ENCODE peak calls at places on chromosome 13, in seven cellular contexts. L is RWPE1, T is body of pancreas, V is GM06990, K is tibial nerve, N is fibroblast of mammary gland, S is mammary epithelial cell. M is an unnamed sample.

GRCh38 chr13:80371840-80372509 is 31.0 kb upstream of the SPRY2 start:
- DNase-seq in L (no peak), T (no peak), V (no peak), K (no peak), N (no peak), S (no peak), M (no peak)

GRCh38 chr13:44365008-44365407 is 8.6 kb upstream of the SERP2 start:
- DNase-seq in L (peak; percentile 28), T (no peak), V (no peak), K (no peak), N (peak; percentile 84), S (peak; percentile 80), M (no peak)

GRCh38 chr13:46614582-46614981 is 61.6 kb downstream of the LRCH1 start:
- DNase-seq in L (peak; percentile 48), T (no peak), V (no peak), K (no peak), N (peak; percentile 91), S (no peak), M (no peak)

GRCh38 chr13:50170447-50171037 is 155.3 kb downstream of the KCNRG start:
- DNase-seq in L (peak; percentile 26), T (no peak), V (no peak), K (no peak), N (peak; percentile 42), S (peak; percentile 26), M (no peak)

GRCh38 chr13:99751517-99752199 is 219.9 kb downstream of the ZIC5 start:
- DNase-seq in L (no peak), T (no peak), V (no peak), K (no peak), N (no peak), S (no peak), M (no peak)

GRCh38 chr13:48194392-48194754 is 38.6 kb upstream of the ITM2B start:
- DNase-seq in L (no peak), T (no peak), V (no peak), K (no peak), N (no peak), S (peak; percentile 63), M (no peak)

GRCh38 chr13:65497265-65497664 is 1732.9 kb downstream of the PCDH9 start:
- DNase-seq in L (no peak), T (no peak), V (no peak), K (no peak), N (no peak), S (no peak), M (no peak)

GRCh38 chr13:29137995-29138394 is 317.9 kb downstream of the MTUS2 start:
- DNase-seq in L (no peak), T (no peak), V (no peak), K (no peak), N (no peak), S (no peak), M (no peak)

GRCh38 chr13:33411312-33411711 is 125.8 kb upstream of the STARD13 start:
- DNase-seq in L (no peak), T (no peak), V (no peak), K (no peak), N (no peak), S (no peak), M (peak; percentile 9)

GRCh38 chr13:39527961-39528720 is 74.9 kb downstream of the LHFPL6 start:
- DNase-seq in L (peak; percentile 88), T (no peak), V (no peak), K (no peak), N (peak; percentile 96), S (peak; percentile 79), M (no peak)

GRCh38 chr13:63864171-63864902 is 2448.7 kb upstream of the PCDH20 start:
- DNase-seq in L (no peak), T (no peak), V (no peak), K (no peak), N (peak; percentile 4), S (no peak), M (no peak)

GRCh38 chr13:73406454-73406853 is 347.6 kb downstream of the KLF5 start:
- DNase-seq in L (no peak), T (no peak), V (no peak), K (no peak), N (no peak), S (peak; percentile 39), M (no peak)

GRCh38 chr13:20128459-20128927 is 32.4 kb downstream of the GJA3 start:
- DNase-seq in L (no peak), T (peak; percentile 59), V (no peak), K (no peak), N (no peak), S (no peak), M (no peak)
- TF ChIP-seq CTCF in L (peak; percentile 47), T (peak; percentile 74), V (peak; percentile 58), K (no peak), N (no peak), S (no peak), M (no peak)

GRCh38 chr13:84132491-84132890 is 250.2 kb upstream of the SLITRK1 start:
- DNase-seq in L (no peak), T (no peak), V (no peak), K (no peak), N (no peak), S (no peak), M (no peak)
- TF ChIP-seq CTCF in L (no peak), T (no peak), V (no peak), K (no peak), N (no peak), S (no peak), M (no peak)

DNA sequence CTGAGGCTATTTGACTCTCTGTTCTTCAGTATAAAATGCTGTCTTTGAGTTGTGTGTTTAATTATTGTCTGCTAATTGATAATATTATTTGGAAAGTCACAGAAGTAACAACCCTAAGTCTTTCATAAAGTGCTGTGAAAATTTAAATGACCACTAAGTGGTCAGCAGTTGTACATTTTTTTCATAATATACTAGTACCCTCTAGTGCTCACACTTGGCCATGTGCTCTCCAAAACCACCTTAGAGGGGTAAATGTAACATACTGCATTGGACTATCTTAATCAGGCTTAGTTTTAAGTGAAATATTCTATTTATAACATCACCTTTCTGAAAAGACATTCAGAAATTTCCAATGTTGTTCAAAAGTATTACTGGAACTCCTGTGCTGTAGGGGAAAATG is 745.3 kb downstream of the GPC5 start:
- DNase-seq in L (no peak), T (no peak), V (no peak), K (no peak), N (no peak), S (no peak), M (no peak)
- TF ChIP-seq CTCF in L (no peak), T (no peak), V (no peak), K (no peak), N (no peak), S (no peak), M (no peak)

GRCh38 chr13:53151692-53152421 is 123.2 kb downstream of the OLFM4 start:
- DNase-seq in L (peak; percentile 3), T (peak; percentile 64), V (peak; percentile 38), K (peak; percentile 65), N (peak; percentile 50), S (no peak), M (peak; percentile 71)
- TF ChIP-seq CTCF in L (peak; percentile 52), T (peak; percentile 76), V (peak; percentile 90), K (peak; percentile 70), N (peak; percentile 84), S (peak; percentile 68), M (peak; percentile 88)

DNA sequence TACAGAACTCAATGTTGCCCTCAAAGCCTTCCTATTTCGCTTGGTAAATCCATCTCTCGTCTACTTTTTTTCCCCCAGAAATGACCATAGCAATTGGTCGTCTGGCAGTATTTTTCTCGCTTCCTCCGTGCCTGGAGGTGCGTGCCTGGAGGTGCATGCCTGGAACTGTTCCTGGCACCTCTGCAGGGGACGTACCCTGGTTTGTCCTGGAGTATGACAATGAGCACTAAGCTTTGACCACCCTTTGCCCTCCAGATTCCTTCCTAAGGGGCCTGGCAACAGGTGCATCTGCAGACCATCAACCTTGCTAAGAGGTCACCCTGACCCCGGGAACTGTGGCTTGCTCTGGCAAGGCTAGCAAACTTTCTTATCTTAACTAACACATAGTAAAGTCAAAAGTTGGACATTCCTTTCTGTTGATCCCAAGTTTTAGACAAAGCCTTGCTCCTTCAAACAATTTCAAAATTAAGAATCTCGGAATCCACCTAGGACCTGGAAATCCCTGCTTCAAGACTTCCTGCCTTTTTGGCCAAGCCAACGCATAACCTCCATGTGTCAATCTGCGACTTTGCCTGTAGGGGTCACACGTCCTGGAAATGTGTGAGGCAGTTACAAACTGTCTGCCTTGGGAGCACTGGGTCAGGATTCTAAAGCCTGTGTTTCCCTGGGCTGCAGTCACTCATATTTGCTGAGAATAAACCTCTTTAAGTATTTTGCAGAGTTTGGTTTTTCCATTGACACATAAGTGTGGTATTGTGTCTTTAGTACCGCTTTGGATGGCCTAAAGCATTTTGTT is 28.8 kb upstream of the TUBGCP3 start:
- DNase-seq in L (no peak), T (peak; percentile 41), V (no peak), K (no peak), N (peak; percentile 60), S (peak; percentile 33), M (peak; percentile 47)
- TF ChIP-seq CTCF in L (peak; percentile 19), T (peak; percentile 23), V (peak; percentile 71), K (peak; percentile 36), N (peak; percentile 70), S (peak; percentile 47), M (peak; percentile 66)

GRCh38 chr13:106536244-106537034 is 977 bp upstream of the EFNB2 start:
- DNase-seq in L (peak; percentile 72), T (peak; percentile 90), V (peak; percentile 82), K (peak; percentile 89), N (peak; percentile 83), S (peak; percentile 73), M (peak; percentile 97)
- TF ChIP-seq CTCF in L (peak; percentile 95), T (peak; percentile 88), V (peak; percentile 96), K (peak; percentile 91), N (peak; percentile 92), S (peak; percentile 93), M (peak; percentile 98)

DNA sequence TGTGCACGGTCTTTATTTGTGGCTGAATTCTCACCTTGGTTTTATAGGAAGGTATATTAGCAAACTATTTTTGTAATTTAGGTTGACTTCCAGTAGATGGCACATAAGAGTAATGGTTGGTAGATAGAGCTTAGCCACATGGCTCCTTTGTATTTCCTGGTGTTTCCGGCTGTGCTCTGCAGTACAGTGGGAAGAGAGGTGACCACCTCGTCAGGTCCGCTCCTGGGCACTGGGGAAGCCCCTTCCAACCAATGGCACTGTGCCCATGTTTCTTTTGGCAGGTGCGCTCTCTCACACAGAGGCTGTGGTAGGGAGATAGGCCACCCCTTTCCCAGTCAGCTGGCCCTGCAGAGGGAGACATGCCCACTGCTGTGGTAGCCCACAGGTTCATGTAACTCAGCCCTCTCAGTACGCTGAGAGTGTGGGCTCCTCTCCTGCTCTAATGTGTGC is 74.3 kb upstream of the ATP12A start:
- DNase-seq in L (no peak), T (peak; percentile 22), V (peak; percentile 29), K (no peak), N (peak; percentile 51), S (peak; percentile 36), M (no peak)
- TF ChIP-seq CTCF in L (no peak), T (no peak), V (peak; percentile 38), K (no peak), N (peak; percentile 46), S (peak; percentile 47), M (no peak)

DNA sequence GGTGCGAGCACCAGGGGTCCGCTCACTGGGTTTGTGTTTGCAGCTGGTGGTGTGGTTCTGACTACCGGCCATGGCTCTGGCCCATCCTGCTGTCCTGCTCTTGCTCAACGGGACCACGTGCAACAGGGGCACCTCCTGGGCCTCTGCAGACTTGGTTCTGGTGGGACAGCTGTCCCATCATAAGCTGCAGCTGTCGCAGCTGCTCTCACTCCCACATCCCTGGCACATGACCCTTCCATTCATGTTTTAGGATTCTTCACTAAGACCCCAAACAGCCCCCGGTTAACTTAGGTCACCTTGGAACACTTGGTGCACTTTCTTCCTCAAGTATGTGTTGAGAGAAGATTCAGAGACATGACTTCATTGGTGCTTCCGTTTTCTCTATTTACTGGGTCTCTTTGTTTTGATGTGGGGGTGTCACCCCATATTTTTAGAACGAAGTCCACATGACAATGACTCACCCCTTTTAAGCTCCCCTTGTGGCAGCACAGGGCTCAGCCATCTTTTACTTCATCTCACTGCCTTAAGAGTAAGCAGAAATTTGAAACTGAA is 68.4 kb upstream of the ARHGEF7 start:
- DNase-seq in L (no peak), T (no peak), V (no peak), K (no peak), N (peak; percentile 60), S (no peak), M (no peak)
- TF ChIP-seq CTCF in L (no peak), T (no peak), V (peak; percentile 42), K (peak; percentile 23), N (peak; percentile 37), S (no peak), M (no peak)

M was measured in endothelial cell.